ENCODE peak calls at places on chromosome 3, in ten cellular contexts. E is substantia nigra; D is activated CD8-positive, alpha-beta memory T cell treated with anti-CD3 and anti-CD28 coated beads, Interleukin-2, amount 50 U/mL, for 4 hours; L is skeletal muscle cell; H is NCI-H2171; J is mammary epithelial cell; C is adipocyte; Y is T-cell; B is activated T-cell treated with anti-CD3 and anti-CD28 coated beads, Interleukin-2, amount 50 U/mL, for 4 hours; K is B cell. X is an unnamed sample.

GRCh38 chr3:12706504-12707253 is 42.8 kb upstream of the RAF1 start:
- DNase-seq in C (peak), J (peak), Y (peak), L (no peak), B (peak), K (peak), D (peak), H (peak), E (no peak), X (peak)

GRCh38 chr3:173371848-173372487 is 25.6 kb upstream of the NLGN1 start:
- DNase-seq in K (no peak), E (no peak), C (peak), D (no peak), Y (no peak), H (no peak), B (no peak), J (peak), L (no peak), X (no peak)

GRCh38 chr3:72722930-72723726 is 125.1 kb downstream of the SHQ1 start:
- DNase-seq in J (peak), L (peak), B (no peak), C (peak), E (no peak), K (no peak), H (no peak), D (no peak), Y (no peak), X (no peak)

GRCh38 chr3:42830437-42831320 is 21.4 kb downstream of the ACKR2 start:
- DNase-seq in H (no peak), J (peak), D (no peak), B (no peak), C (peak), L (no peak), E (no peak), Y (no peak), K (no peak), X (no peak)

GRCh38 chr3:10294030-10294591 is 1.4 kb upstream of the GHRL start:
- DNase-seq in L (no peak), C (no peak), B (no peak), J (no peak), Y (no peak), H (no peak), K (no peak), E (no peak), D (no peak), X (no peak)

GRCh38 chr3:189307963-189308362 is 136.2 kb downstream of the TPRG1 start:
- DNase-seq in K (no peak), B (no peak), C (no peak), E (no peak), L (no peak), H (no peak), D (no peak), J (no peak), Y (no peak), X (no peak)

GRCh38 chr3:51471775-51472652 is 27.8 kb downstream of the DCAF1 start:
- DNase-seq in Y (no peak), C (no peak), D (no peak), B (no peak), J (no peak), E (no peak), H (no peak), L (no peak), K (no peak), X (no peak)

GRCh38 chr3:52534281-52535183 is 875 bp upstream of the NT5DC2 start:
- DNase-seq in H (no peak), D (peak), B (no peak), K (no peak), Y (no peak), J (no peak), E (no peak), C (peak), L (no peak), X (no peak)